ENCODE peak calls at places on chromosomes 3 and 15, in eight cellular contexts. L is stimulated activated CD8-positive, alpha-beta memory T cell treated with anti-CD3 and anti-CD28 coated beads, Interleukin-7, amount 100 ng/mL, for 1 hour; K is SW 1271; V is activated CD4-positive, alpha-beta T cell treated with anti-CD3 and anti-CD28 coated beads, Interleukin-2, amount 10 ng/mL, durations not matched to agents 7 days and 5 days; S is iPS DF 6.9; G is Kasumi-1; E is OCI-M1; B is dermis microvascular lymphatic vessel endothelial cell. O is an unnamed sample.

GRCh38 chr3:135229018-135229495 is 434.0 kb downstream of the EPHB1 start:
- DNase-seq in L (no peak), K (no peak), V (no peak), S (no peak), G (no peak), E (no peak), B (no peak), O (no peak)

GRCh38 chr3:33144433-33144832 is 30.6 kb downstream of the CRTAP start:
- DNase-seq in L (no peak), K (no peak), V (peak), S (peak), G (no peak), E (peak), B (no peak), O (no peak)

GRCh38 chr3:25515131-25515530 is 87.1 kb downstream of the RARB start:
- DNase-seq in L (no peak), K (no peak), V (no peak), S (no peak), G (no peak), E (no peak), B (no peak), O (no peak)

GRCh38 chr3:47113669-47114365 is 50.1 kb downstream of the SETD2 start:
- DNase-seq in L (no peak), K (peak), V (no peak), S (no peak), G (no peak), E (no peak), B (no peak), O (no peak)

GRCh38 chr3:13072239-13073041 is 789 bp downstream of the IQSEC1 start:
- DNase-seq in L (no peak), K (no peak), V (no peak), S (no peak), G (no peak), E (no peak), B (no peak), O (peak)

GRCh38 chr3:36075491-36075890 is 304.8 kb upstream of the STAC start:
- DNase-seq in L (no peak), K (no peak), V (no peak), S (no peak), G (no peak), E (no peak), B (no peak), O (no peak)

GRCh38 chr3:55518451-55518850 is 31.3 kb upstream of the WNT5A start:
- DNase-seq in L (no peak), K (no peak), V (no peak), S (no peak), G (no peak), E (no peak), B (no peak), O (no peak)

GRCh38 chr15:39407116-39407515 is 173.8 kb upstream of the THBS1 start:
- DNase-seq in L (no peak), K (no peak), V (no peak), S (no peak), G (no peak), E (no peak), B (no peak), O (no peak)

GRCh38 chr15:92393287-92393993 is at the start of gene ST8SIA2:
- DNase-seq in L (no peak), K (no peak), V (no peak), S (no peak), G (no peak), E (no peak), B (no peak), O (no peak)

GRCh38 chr3:40736943-40737342 is 212.2 kb downstream of the ZNF621 start:
- DNase-seq in L (no peak), K (no peak), V (no peak), S (no peak), G (no peak), E (no peak), B (no peak), O (no peak)

GRCh38 chr15:89496155-89497098 is at the start of gene RHCG:
- DNase-seq in L (no peak), K (no peak), V (no peak), S (peak), G (peak), E (no peak), B (no peak), O (no peak)

GRCh38 chr15:51260262-51260661 is 78.1 kb downstream of the CYP19A1 start:
- DNase-seq in L (no peak), K (no peak), V (no peak), S (no peak), G (no peak), E (no peak), B (no peak), O (no peak)

GRCh38 chr3:58351920-58352319 is 19.2 kb downstream of the PXK start:
- DNase-seq in L (no peak), K (no peak), V (no peak), S (no peak), G (peak), E (peak), B (no peak), O (no peak)

GRCh38 chr3:187737401-187738088 is 7.7 kb downstream of the BCL6 start:
- DNase-seq in L (no peak), K (no peak), V (peak), S (no peak), G (peak), E (peak), B (peak), O (peak)

GRCh38 chr3:171380084-171380483 is 80.1 kb downstream of the TNIK start:
- DNase-seq in L (no peak), K (no peak), V (no peak), S (no peak), G (no peak), E (no peak), B (no peak), O (no peak)

GRCh38 chr3:52293491-52294319 is 6.1 kb downstream of the GLYCTK start:
- DNase-seq in L (no peak), K (no peak), V (no peak), S (no peak), G (no peak), E (no peak), B (no peak), O (no peak)

GRCh38 chr3:51379301-51379700 is 5.8 kb upstream of the MANF start:
- DNase-seq in L (no peak), K (no peak), V (no peak), S (no peak), G (peak), E (no peak), B (no peak), O (no peak)

GRCh38 chr3:178777718-178778411 is 241.6 kb downstream of the KCNMB2 start:
- DNase-seq in L (no peak), K (no peak), V (no peak), S (no peak), G (no peak), E (no peak), B (no peak), O (no peak)

GRCh38 chr3:194952882-194953281 is 267.2 kb downstream of the FAM43A start:
- DNase-seq in L (no peak), K (no peak), V (no peak), S (no peak), G (no peak), E (peak), B (peak), O (no peak)

GRCh38 chr3:109933576-109933975 is 596.2 kb upstream of the DPPA4 start:
- DNase-seq in L (no peak), K (no peak), V (no peak), S (no peak), G (no peak), E (no peak), B (no peak), O (no peak)

GRCh38 chr15:44495562-44495961 is 41.4 kb upstream of the EIF3J start:
- DNase-seq in L (no peak), K (no peak), V (no peak), S (no peak), G (no peak), E (no peak), B (no peak), O (no peak)

GRCh38 chr3:175343946-175344345 is 484.8 kb downstream of the NAALADL2 start:
- DNase-seq in L (no peak), K (no peak), V (no peak), S (no peak), G (no peak), E (no peak), B (no peak), O (no peak)

GRCh38 chr15:51878446-51879386 is 49.3 kb downstream of the TMOD3 start:
- DNase-seq in L (no peak), K (no peak), V (no peak), S (no peak), G (no peak), E (peak), B (peak), O (no peak)

GRCh38 chr15:78329625-78330024 is 10.5 kb upstream of the CRABP1 start:
- DNase-seq in L (no peak), K (no peak), V (no peak), S (no peak), G (no peak), E (no peak), B (no peak), O (no peak)

GRCh38 chr3:5425371-5425770 is 237.9 kb downstream of the EDEM1 start:
- DNase-seq in L (no peak), K (no peak), V (no peak), S (no peak), G (no peak), E (no peak), B (no peak), O (no peak)

GRCh38 chr3:128546646-128547045 is 53.6 kb upstream of the GATA2 start:
- DNase-seq in L (no peak), K (no peak), V (no peak), S (no peak), G (no peak), E (peak), B (no peak), O (no peak)

GRCh38 chr15:61227269-61228024 is 1.7 kb downstream of the RORA start:
- DNase-seq in L (no peak), K (peak), V (no peak), S (no peak), G (no peak), E (no peak), B (peak), O (peak)

O was measured in putamen.